ENCODE peak calls at places on chromosomes 13 and 19, in five cellular contexts. One of them, this sample, is unnamed.

GRCh38 chr13:41645313-41645712 is 188.0 kb downstream of the RGCC start:
- DNase-seq in pancreas: no peak
- DNase-seq in effector CD4-positive, alpha-beta T cell: no peak
- DNase-seq in stimulated activated CD4-positive, alpha-beta T cell treated with anti-CD3 and anti-CD28 coated beads, Interleukin-2, amount 100 ng/mL, for 24 hours: no peak
- DNase-seq in HT-29: peak; percentile 58
- DNase-seq in this sample: peak; percentile 85

GRCh38 chr13:46607768-46608553 is 55.0 kb downstream of the LRCH1 start:
- DNase-seq in pancreas: no peak
- DNase-seq in stimulated activated CD4-positive, alpha-beta T cell treated with anti-CD3 and anti-CD28 coated beads, Interleukin-2, amount 100 ng/mL, for 24 hours: peak; percentile 6
- DNase-seq in HT-29: peak; percentile 90
- DNase-seq in effector CD4-positive, alpha-beta T cell: no peak
- DNase-seq in this sample: no peak

GRCh38 chr19:56080669-56081401 is 40.3 kb downstream of the ZNF787 start:
- DNase-seq in effector CD4-positive, alpha-beta T cell: peak; percentile 49
- DNase-seq in HT-29: peak; percentile 91
- DNase-seq in stimulated activated CD4-positive, alpha-beta T cell treated with anti-CD3 and anti-CD28 coated beads, Interleukin-2, amount 100 ng/mL, for 24 hours: peak; percentile 82
- DNase-seq in pancreas: peak; percentile 92
- DNase-seq in this sample: peak; percentile 81

GRCh38 chr19:48818234-48818823 is 7.5 kb upstream of the BCAT2 start:
- DNase-seq in HT-29: no peak
- DNase-seq in pancreas: no peak
- DNase-seq in stimulated activated CD4-positive, alpha-beta T cell treated with anti-CD3 and anti-CD28 coated beads, Interleukin-2, amount 100 ng/mL, for 24 hours: no peak
- DNase-seq in effector CD4-positive, alpha-beta T cell: no peak
- DNase-seq in this sample: no peak

GRCh38 chr13:44938854-44939253 is 50.4 kb downstream of the NUFIP1 start:
- DNase-seq in HT-29: no peak
- DNase-seq in pancreas: no peak
- DNase-seq in effector CD4-positive, alpha-beta T cell: no peak
- DNase-seq in stimulated activated CD4-positive, alpha-beta T cell treated with anti-CD3 and anti-CD28 coated beads, Interleukin-2, amount 100 ng/mL, for 24 hours: no peak
- DNase-seq in this sample: no peak

GRCh38 chr19:29480507-29480906 is 45.3 kb upstream of the VSTM2B start:
- DNase-seq in pancreas: peak; percentile 23
- DNase-seq in stimulated activated CD4-positive, alpha-beta T cell treated with anti-CD3 and anti-CD28 coated beads, Interleukin-2, amount 100 ng/mL, for 24 hours: no peak
- DNase-seq in effector CD4-positive, alpha-beta T cell: no peak
- DNase-seq in HT-29: no peak
- DNase-seq in this sample: no peak

GRCh38 chr19:7494416-7495098 is 5.7 kb upstream of the PEX11G start:
- DNase-seq in pancreas: peak; percentile 66
- DNase-seq in HT-29: no peak
- DNase-seq in effector CD4-positive, alpha-beta T cell: no peak
- DNase-seq in stimulated activated CD4-positive, alpha-beta T cell treated with anti-CD3 and anti-CD28 coated beads, Interleukin-2, amount 100 ng/mL, for 24 hours: no peak
- DNase-seq in this sample: no peak

GRCh38 chr19:10450853-10451609 is 30.7 kb downstream of the PDE4A start:
- DNase-seq in pancreas: no peak
- DNase-seq in effector CD4-positive, alpha-beta T cell: no peak
- DNase-seq in stimulated activated CD4-positive, alpha-beta T cell treated with anti-CD3 and anti-CD28 coated beads, Interleukin-2, amount 100 ng/mL, for 24 hours: peak; percentile 23
- DNase-seq in HT-29: no peak
- DNase-seq in this sample: no peak

GRCh38 chr13:51721485-51721884 is 82.5 kb downstream of the DHRS12 start:
- DNase-seq in pancreas: no peak
- DNase-seq in HT-29: no peak
- DNase-seq in stimulated activated CD4-positive, alpha-beta T cell treated with anti-CD3 and anti-CD28 coated beads, Interleukin-2, amount 100 ng/mL, for 24 hours: no peak
- DNase-seq in effector CD4-positive, alpha-beta T cell: no peak
- DNase-seq in this sample: no peak

GRCh38 chr19:10120538-10121198 is 969 bp upstream of the EIF3G start:
- DNase-seq in HT-29: no peak
- DNase-seq in effector CD4-positive, alpha-beta T cell: no peak
- DNase-seq in stimulated activated CD4-positive, alpha-beta T cell treated with anti-CD3 and anti-CD28 coated beads, Interleukin-2, amount 100 ng/mL, for 24 hours: no peak
- DNase-seq in pancreas: no peak
- DNase-seq in this sample: peak; percentile 85

GRCh38 chr19:49767380-49767779 is 579 bp downstream of the AP2A1 start:
- DNase-seq in HT-29: no peak
- DNase-seq in stimulated activated CD4-positive, alpha-beta T cell treated with anti-CD3 and anti-CD28 coated beads, Interleukin-2, amount 100 ng/mL, for 24 hours: no peak
- DNase-seq in effector CD4-positive, alpha-beta T cell: no peak
- DNase-seq in pancreas: no peak
- DNase-seq in this sample: peak; percentile 31

GRCh38 chr13:65460136-65460535 is 1770.0 kb downstream of the PCDH9 start:
- DNase-seq in HT-29: no peak
- DNase-seq in stimulated activated CD4-positive, alpha-beta T cell treated with anti-CD3 and anti-CD28 coated beads, Interleukin-2, amount 100 ng/mL, for 24 hours: no peak
- DNase-seq in pancreas: no peak
- DNase-seq in effector CD4-positive, alpha-beta T cell: no peak
- DNase-seq in this sample: peak; percentile 40

GRCh38 chr19:1999856-2000515 is 15.5 kb downstream of the BTBD2 start:
- DNase-seq in pancreas: no peak
- DNase-seq in HT-29: no peak
- DNase-seq in stimulated activated CD4-positive, alpha-beta T cell treated with anti-CD3 and anti-CD28 coated beads, Interleukin-2, amount 100 ng/mL, for 24 hours: no peak
- DNase-seq in effector CD4-positive, alpha-beta T cell: no peak
- DNase-seq in this sample: no peak

GRCh38 chr13:110119943-110120905 is 186.7 kb downstream of the COL4A1 start:
- DNase-seq in HT-29: no peak
- DNase-seq in effector CD4-positive, alpha-beta T cell: no peak
- DNase-seq in stimulated activated CD4-positive, alpha-beta T cell treated with anti-CD3 and anti-CD28 coated beads, Interleukin-2, amount 100 ng/mL, for 24 hours: no peak
- DNase-seq in pancreas: no peak
- DNase-seq in this sample: no peak

GRCh38 chr19:38989066-38989605 is 13.6 kb upstream of the FBXO17 start:
- DNase-seq in HT-29: no peak
- DNase-seq in effector CD4-positive, alpha-beta T cell: no peak
- DNase-seq in stimulated activated CD4-positive, alpha-beta T cell treated with anti-CD3 and anti-CD28 coated beads, Interleukin-2, amount 100 ng/mL, for 24 hours: no peak
- DNase-seq in pancreas: no peak
- DNase-seq in this sample: peak; percentile 22

GRCh38 chr13:49806126-49806536 is 13.6 kb upstream of the KPNA3 start:
- DNase-seq in HT-29: no peak
- DNase-seq in effector CD4-positive, alpha-beta T cell: no peak
- DNase-seq in stimulated activated CD4-positive, alpha-beta T cell treated with anti-CD3 and anti-CD28 coated beads, Interleukin-2, amount 100 ng/mL, for 24 hours: no peak
- DNase-seq in pancreas: no peak
- DNase-seq in this sample: no peak

GRCh38 chr19:8081569-8082550 is 29.3 kb downstream of the CCL25 start:
- DNase-seq in stimulated activated CD4-positive, alpha-beta T cell treated with anti-CD3 and anti-CD28 coated beads, Interleukin-2, amount 100 ng/mL, for 24 hours: no peak
- DNase-seq in HT-29: no peak
- DNase-seq in effector CD4-positive, alpha-beta T cell: no peak
- DNase-seq in pancreas: no peak
- DNase-seq in this sample: peak; percentile 24

GRCh38 chr19:11151181-11151580 is 4.4 kb downstream of the SPC24 start:
- DNase-seq in effector CD4-positive, alpha-beta T cell: no peak
- DNase-seq in HT-29: no peak
- DNase-seq in stimulated activated CD4-positive, alpha-beta T cell treated with anti-CD3 and anti-CD28 coated beads, Interleukin-2, amount 100 ng/mL, for 24 hours: no peak
- DNase-seq in pancreas: no peak
- DNase-seq in this sample: no peak

GRCh38 chr19:39499082-39499642 is 415 bp downstream of the DLL3 start:
- DNase-seq in pancreas: no peak
- DNase-seq in HT-29: no peak
- DNase-seq in effector CD4-positive, alpha-beta T cell: no peak
- DNase-seq in stimulated activated CD4-positive, alpha-beta T cell treated with anti-CD3 and anti-CD28 coated beads, Interleukin-2, amount 100 ng/mL, for 24 hours: peak; percentile 37
- DNase-seq in this sample: no peak

GRCh38 chr13:35988648-35989081 is 142.5 kb downstream of the DCLK1 start:
- DNase-seq in pancreas: no peak
- DNase-seq in HT-29: no peak
- DNase-seq in stimulated activated CD4-positive, alpha-beta T cell treated with anti-CD3 and anti-CD28 coated beads, Interleukin-2, amount 100 ng/mL, for 24 hours: no peak
- DNase-seq in effector CD4-positive, alpha-beta T cell: no peak
- DNase-seq in this sample: no peak

GRCh38 chr19:16141043-16141442 is 2.4 kb upstream of the HSH2D start:
- DNase-seq in effector CD4-positive, alpha-beta T cell: no peak
- DNase-seq in pancreas: no peak
- DNase-seq in stimulated activated CD4-positive, alpha-beta T cell treated with anti-CD3 and anti-CD28 coated beads, Interleukin-2, amount 100 ng/mL, for 24 hours: no peak
- DNase-seq in HT-29: no peak
- DNase-seq in this sample: no peak

GRCh38 chr19:13872695-13873389 is 4.1 kb upstream of the NANOS3 start:
- DNase-seq in pancreas: peak; percentile 71
- DNase-seq in stimulated activated CD4-positive, alpha-beta T cell treated with anti-CD3 and anti-CD28 coated beads, Interleukin-2, amount 100 ng/mL, for 24 hours: peak; percentile 37
- DNase-seq in effector CD4-positive, alpha-beta T cell: no peak
- DNase-seq in HT-29: no peak
- DNase-seq in this sample: no peak

GRCh38 chr19:42455621-42456081 is 12.9 kb upstream of the CXCL17 start:
- DNase-seq in stimulated activated CD4-positive, alpha-beta T cell treated with anti-CD3 and anti-CD28 coated beads, Interleukin-2, amount 100 ng/mL, for 24 hours: no peak
- DNase-seq in pancreas: no peak
- DNase-seq in effector CD4-positive, alpha-beta T cell: no peak
- DNase-seq in HT-29: peak; percentile 98
- DNase-seq in this sample: no peak

GRCh38 chr19:1411255-1412191 is 4.1 kb downstream of the DAZAP1 start:
- DNase-seq in HT-29: peak; percentile 25
- DNase-seq in pancreas: no peak
- DNase-seq in effector CD4-positive, alpha-beta T cell: no peak
- DNase-seq in stimulated activated CD4-positive, alpha-beta T cell treated with anti-CD3 and anti-CD28 coated beads, Interleukin-2, amount 100 ng/mL, for 24 hours: no peak
- DNase-seq in this sample: peak; percentile 33